ENCODE peak calls at places on chromosomes 2 and 18, in ten cellular contexts. U is spleen; A is nephron progenitor cell; T is hypothalamus; B is PC-9; J is activated naive CD4-positive, alpha-beta T cell treated with anti-CD3 and anti-CD28 coated beads, Interleukin-2, amount 50 U/mL, for 72 hours; R is EH; H is NCI-H2227 treated with DMSO at 0.1 percent for 48 hours; Q is ELF-1; K is heart left ventricle. N is an unnamed sample.

GRCh38 chr2:163774862-163775261 is 39.1 kb upstream of the FIGN start:
- DNase-seq in U (no peak), A (no peak), T (no peak), B (peak), J (no peak), R (peak), H (no peak), Q (no peak), K (no peak), N (peak)

GRCh38 chr2:241052677-241053360 is 49.3 kb downstream of the MTERF4 start:
- DNase-seq in U (peak), A (no peak), T (no peak), B (no peak), J (no peak), R (no peak), H (no peak), Q (no peak), K (no peak), N (no peak)

GRCh38 chr2:7572460-7572859 is 655.2 kb downstream of the RNF144A start:
- DNase-seq in U (no peak), A (no peak), T (no peak), B (no peak), J (no peak), R (no peak), H (no peak), Q (no peak), K (no peak), N (no peak)

GRCh38 chr2:201854221-201854801 is 48.0 kb downstream of the CDK15 start:
- DNase-seq in U (no peak), A (no peak), T (no peak), B (peak), J (no peak), R (peak), H (no peak), Q (no peak), K (no peak), N (peak)

GRCh38 chr2:105104208-105104731 is 66.4 kb downstream of the MRPS9 start:
- DNase-seq in U (no peak), A (no peak), T (no peak), B (no peak), J (no peak), R (peak), H (no peak), Q (no peak), K (no peak), N (no peak)

GRCh38 chr2:2620604-2621003 is 289.5 kb upstream of the MYT1L start:
- DNase-seq in U (no peak), A (no peak), T (no peak), B (no peak), J (no peak), R (no peak), H (no peak), Q (no peak), K (no peak), N (no peak)

GRCh38 chr2:235749121-235749780 is 255.4 kb downstream of the AGAP1 start:
- DNase-seq in U (no peak), A (no peak), T (no peak), B (peak), J (no peak), R (peak), H (no peak), Q (no peak), K (no peak), N (peak)

GRCh38 chr2:127662937-127663565 is 12.3 kb downstream of the LIMS2 start:
- DNase-seq in U (peak), A (peak), T (no peak), B (no peak), J (peak), R (no peak), H (no peak), Q (no peak), K (peak), N (no peak)

GRCh38 chr2:234674781-234675201 is 177.9 kb upstream of the ARL4C start:
- DNase-seq in U (no peak), A (no peak), T (no peak), B (peak), J (no peak), R (peak), H (no peak), Q (no peak), K (no peak), N (peak)

GRCh38 chr2:27992787-27993747 is 102.5 kb downstream of the BABAM2 start:
- DNase-seq in U (no peak), A (no peak), T (no peak), B (peak), J (no peak), R (peak), H (no peak), Q (peak), K (no peak), N (peak)

GRCh38 chr2:26915316-26915715 is 55.1 kb upstream of the MAPRE3 start:
- DNase-seq in U (no peak), A (no peak), T (no peak), B (no peak), J (no peak), R (no peak), H (no peak), Q (no peak), K (no peak), N (no peak)

GRCh38 chr2:121205321-121205942 is 79.6 kb downstream of the TFCP2L1 start:
- DNase-seq in U (peak), A (no peak), T (no peak), B (peak), J (no peak), R (peak), H (no peak), Q (peak), K (peak), N (peak)

GRCh38 chr18:59696311-59697235 is 650 bp downstream of the CCBE1 start:
- DNase-seq in U (no peak), A (peak), T (no peak), B (no peak), J (no peak), R (peak), H (peak), Q (peak), K (peak), N (peak)

N was measured in adipocyte.